ENCODE peak calls at places on chromosomes 5 and 9, in ten cellular contexts. V, R, S, A, B, P, G, M, C and N are unnamed samples.

GRCh38 chr9:134330590-134330989 is 4.3 kb downstream of the RXRA start:
- DNase-seq in G (peak), S (no peak), R (no peak), A (no peak), B (no peak), P (no peak), M (no peak), C (no peak), V (no peak), N (no peak)

GRCh38 chr5:40736103-40736875 is 19.5 kb downstream of the TTC33 start:
- DNase-seq in V (peak), A (no peak), P (peak), R (peak), B (peak), C (peak), S (peak), M (no peak), G (no peak), N (peak)

GRCh38 chr9:31823365-31823764 is 561.1 kb upstream of the ACO1 start:
- DNase-seq in C (no peak), B (no peak), M (no peak), V (no peak), P (no peak), A (no peak), S (no peak), G (no peak), R (no peak), N (no peak)

GRCh38 chr9:80117031-80117430 is 545.3 kb downstream of the TLE4 start:
- DNase-seq in P (no peak), B (no peak), M (no peak), S (no peak), G (no peak), V (no peak), R (no peak), C (no peak), A (no peak), N (no peak)

GRCh38 chr9:36136277-36136893 is at the start of gene GLIPR2:
- DNase-seq in M (no peak), P (peak), R (peak), V (peak), A (peak), G (peak), S (peak), B (peak), C (peak), N (peak)

GRCh38 chr5:14714706-14715105 is 50.2 kb downstream of the OTULIN start:
- DNase-seq in V (no peak), C (no peak), P (no peak), A (peak), M (no peak), G (no peak), S (no peak), B (no peak), R (no peak), N (peak)

GRCh38 chr9:104903609-104904008 is 24.3 kb downstream of the ABCA1 start:
- DNase-seq in B (no peak), V (peak), R (no peak), A (no peak), M (no peak), P (peak), S (no peak), G (no peak), C (no peak), N (no peak)

GRCh38 chr5:148268556-148268955 is at the start of gene SPINK13:
- DNase-seq in B (no peak), G (no peak), P (peak), R (no peak), M (no peak), V (peak), S (no peak), A (no peak), C (peak), N (peak)

GRCh38 chr5:157476699-157477408 is 16.8 kb downstream of the NIPAL4 start:
- DNase-seq in M (peak), A (no peak), R (peak), S (peak), G (no peak), C (peak), V (peak), P (peak), B (peak), N (peak)

GRCh38 chr9:20015427-20015931 is 226.6 kb upstream of the SLC24A2 start:
- DNase-seq in P (no peak), R (no peak), A (no peak), V (no peak), M (no peak), S (peak), G (no peak), B (no peak), C (no peak), N (no peak)

GRCh38 chr5:149374303-149374702 is 4.8 kb downstream of the IL17B start:
- DNase-seq in C (no peak), V (no peak), R (no peak), G (no peak), P (no peak), A (no peak), B (no peak), S (no peak), M (no peak), N (no peak)

GRCh38 chr5:1665231-1665630 is 134.4 kb downstream of the MRPL36 start:
- DNase-seq in C (no peak), V (no peak), G (no peak), B (no peak), S (no peak), P (no peak), A (no peak), R (no peak), M (peak), N (no peak)

GRCh38 chr9:89204811-89205210 is 26.2 kb upstream of the SHC3 start:
- DNase-seq in C (no peak), A (no peak), B (no peak), V (no peak), G (no peak), M (no peak), P (no peak), R (no peak), S (peak), N (no peak)

GRCh38 chr5:167916261-167916660 is 375.2 kb upstream of the WWC1 start:
- DNase-seq in B (no peak), S (no peak), M (no peak), A (no peak), G (no peak), C (peak), P (peak), R (no peak), V (no peak), N (no peak)

GRCh38 chr5:160931283-160931682 is 79.3 kb upstream of the ATP10B start:
- DNase-seq in P (no peak), R (no peak), G (no peak), A (no peak), V (no peak), B (no peak), S (no peak), M (no peak), C (no peak), N (no peak)

GRCh38 chr9:121298016-121298538 is 30.1 kb downstream of the GSN start:
- DNase-seq in V (no peak), M (no peak), A (no peak), R (no peak), S (no peak), B (no peak), G (no peak), P (no peak), C (no peak), N (no peak)

GRCh38 chr5:61805101-61805500 is 473.0 kb downstream of the ZSWIM6 start:
- DNase-seq in P (peak), A (no peak), V (peak), M (no peak), G (no peak), C (peak), R (peak), B (no peak), S (no peak), N (peak)

GRCh38 chr9:6490863-6491262 is 77.9 kb downstream of the UHRF2 start:
- DNase-seq in G (no peak), R (no peak), P (no peak), M (no peak), C (no peak), V (no peak), S (no peak), B (no peak), A (no peak), N (no peak)

GRCh38 chr9:121660876-121661275 is 9.4 kb downstream of the DAB2IP start:
- DNase-seq in S (no peak), G (no peak), R (no peak), C (no peak), M (no peak), A (no peak), B (no peak), P (no peak), V (no peak), N (no peak)

GRCh38 chr5:1008451-1009358 is at the start of gene NKD2:
- DNase-seq in B (peak), A (peak), S (no peak), V (no peak), R (peak), G (peak), M (no peak), C (no peak), P (no peak), N (peak)

GRCh38 chr5:56039985-56040384 is 45.2 kb upstream of the IL6ST start:
- DNase-seq in P (no peak), M (no peak), V (peak), G (no peak), R (no peak), B (no peak), C (no peak), A (no peak), S (no peak), N (no peak)

GRCh38 chr5:170151105-170151831 is 45.6 kb downstream of the FOXI1 start:
- DNase-seq in S (peak), B (peak), P (peak), M (no peak), G (no peak), A (peak), R (peak), C (peak), V (peak), N (peak)

GRCh38 chr5:171424726-171425125 is 5.3 kb downstream of the FGF18 start:
- DNase-seq in C (no peak), S (no peak), M (no peak), A (no peak), P (no peak), B (no peak), V (no peak), G (peak), R (no peak), N (no peak)

GRCh38 chr5:9207820-9208418 is 338.0 kb downstream of the SEMA5A start:
- DNase-seq in V (peak), M (no peak), P (peak), S (peak), R (peak), C (peak), B (peak), A (no peak), G (no peak), N (peak)
- TF ChIP-seq CTCF in V (peak), M (no peak), P (peak), S (peak), R (peak), C (peak), B (peak), A (no peak), G (peak), N (peak)

GRCh38 chr5:180637962-180638680 is 11.3 kb downstream of the FLT4 start:
- DNase-seq in G (peak), R (no peak), M (no peak), C (no peak), B (no peak), A (no peak), S (no peak), V (no peak), P (no peak), N (no peak)
- H3K4me3 ChIP-seq in G (no peak), R (no peak), M (no peak), C (no peak), B (no peak), A (no peak), S (no peak), V (no peak), P (no peak), N (no peak)

DNA sequence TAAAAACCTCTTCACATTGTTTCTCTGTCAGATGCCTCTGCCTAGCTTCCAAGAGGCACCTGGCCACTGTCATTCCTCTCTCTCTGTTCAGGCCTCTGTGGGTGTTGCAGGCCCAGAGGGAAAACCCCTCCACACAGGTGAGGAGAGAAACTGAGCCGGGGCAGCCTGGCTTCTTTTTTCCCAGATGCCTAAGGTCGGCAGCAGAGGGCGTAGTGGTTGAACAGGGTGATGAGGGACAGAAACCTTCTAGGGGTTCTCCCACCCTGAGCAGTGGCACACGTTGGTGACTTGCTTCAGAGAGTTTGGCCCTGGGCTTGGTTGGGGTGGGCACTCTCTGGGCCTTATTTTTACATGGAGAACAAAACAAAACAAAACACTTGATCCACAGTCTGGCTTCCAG is 12.2 kb downstream of the IL9 start:
- DNase-seq in M (no peak), V (no peak), P (no peak), S (peak), G (no peak), C (no peak), A (no peak), B (no peak), R (no peak), N (no peak)
- TF ChIP-seq CTCF in M (no peak), V (peak), P (peak), S (peak), G (no peak), C (peak), A (no peak), B (no peak), R (peak), N (no peak)

DNA sequence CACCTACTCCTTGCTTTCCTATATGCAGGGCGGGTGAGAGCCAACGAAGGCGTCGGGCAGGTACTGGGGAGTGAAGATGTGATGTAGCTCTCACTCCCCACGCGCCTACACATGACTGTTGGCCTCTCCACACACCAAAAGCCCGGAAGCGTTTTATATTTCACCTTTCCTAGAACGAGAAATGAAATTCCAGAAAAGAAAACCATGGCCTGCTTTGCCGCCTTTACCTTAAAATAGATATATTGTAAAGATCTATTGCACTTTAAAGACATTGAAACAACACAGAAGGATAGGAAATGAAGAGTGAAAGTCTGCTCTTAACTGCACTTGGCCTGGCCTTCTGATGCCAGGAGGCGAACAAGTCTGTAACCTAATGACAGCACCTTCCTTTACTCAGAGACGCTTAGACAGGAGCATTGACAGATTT is 6.7 kb downstream of the PRDM6 start:
- DNase-seq in P (no peak), R (no peak), S (no peak), M (no peak), V (no peak), G (no peak), B (no peak), A (no peak), C (no peak), N (no peak)
- H3K4me3 ChIP-seq in P (no peak), R (no peak), S (no peak), M (no peak), V (no peak), G (no peak), B (peak), A (no peak), C (no peak), N (no peak)

GRCh38 chr5:133996683-133997252 is 8.0 kb downstream of the VDAC1 start:
- DNase-seq in C (no peak), R (no peak), B (no peak), S (no peak), P (no peak), G (no peak), A (no peak), V (no peak), M (no peak), N (no peak)

GRCh38 chr5:133994990-133995333 is 9.8 kb downstream of the VDAC1 start:
- DNase-seq in R (no peak), M (no peak), S (no peak), V (no peak), B (no peak), P (no peak), C (no peak), G (no peak), A (no peak), N (no peak)

GRCh38 chr5:133995341-133995740 is 9.4 kb downstream of the VDAC1 start:
- DNase-seq in G (no peak), S (no peak), M (no peak), V (no peak), C (no peak), A (no peak), R (no peak), B (no peak), P (no peak), N (no peak)

GRCh38 chr5:133994297-133994989 is 10.3 kb downstream of the VDAC1 start:
- DNase-seq in G (no peak), P (no peak), S (no peak), M (no peak), A (no peak), V (no peak), R (no peak), C (no peak), B (no peak), N (no peak)

DNA sequence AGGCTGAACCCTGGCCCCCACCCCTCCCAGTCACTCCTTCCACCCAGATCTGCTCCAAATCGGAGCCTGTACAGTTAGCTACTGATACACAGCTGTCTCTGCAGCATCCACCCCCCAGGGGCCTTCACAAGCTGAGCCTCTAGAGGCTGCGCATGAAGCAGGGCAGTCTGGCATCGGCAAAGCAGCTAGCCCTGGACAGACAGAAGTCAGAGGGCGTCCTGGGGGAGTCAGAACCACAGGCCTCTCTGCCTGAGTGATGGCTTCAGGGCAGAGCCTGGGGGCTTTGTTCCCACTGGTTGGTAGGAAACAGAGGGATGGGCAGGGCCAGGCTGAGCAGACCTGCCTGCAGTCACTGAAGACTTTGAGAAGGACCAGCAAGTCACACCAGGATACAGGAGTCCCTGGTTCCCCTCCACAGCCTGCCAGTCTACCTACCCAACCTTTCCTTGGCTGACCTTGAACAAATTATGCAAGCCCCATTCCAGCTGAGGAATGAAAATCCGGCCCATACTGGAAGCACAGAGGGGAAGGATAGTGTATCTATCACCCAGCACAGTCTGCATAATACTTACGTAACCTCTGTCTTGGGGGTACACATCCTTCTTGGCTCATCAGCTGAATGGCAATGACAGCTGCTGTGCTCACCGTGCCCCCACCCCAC is 8.7 kb downstream of the VDAC1 start:
- DNase-seq in S (no peak), R (no peak), B (no peak), A (no peak), P (no peak), M (no peak), C (no peak), G (peak), V (no peak), N (no peak)
- TF ChIP-seq CTCF in S (no peak), R (no peak), B (no peak), A (no peak), P (no peak), M (no peak), C (no peak), G (no peak), V (no peak), N (no peak)

GRCh38 chr9:87002517-87002916 is 55.2 kb upstream of the GAS1 start:
- DNase-seq in C (no peak), R (no peak), V (no peak), G (no peak), A (no peak), P (no peak), B (no peak), S (no peak), M (no peak), N (no peak)
- H3K4me3 ChIP-seq in C (no peak), R (no peak), V (no peak), G (no peak), A (no peak), P (no peak), B (no peak), S (no peak), M (no peak), N (no peak)